ENCODE peak calls at places on chromosome 5, in eight cellular contexts. R is A549; T is K562; E is CD8-positive, alpha-beta memory T cell; N is ascending aorta; L is mammary epithelial cell; C is heart right ventricle; P is left ventricle myocardium inferior. S is an unnamed sample. For H3K9me3, the result is how much of the 10 kb centered on the place peaks cover.

GRCh38 chr5:479566-480319 is 36.8 kb downstream of the EXOC3 start:
- DNase-seq in R (no peak), T (no peak), E (no peak), N (no peak), L (no peak), C (no peak), P (no peak), S (no peak)

GRCh38 chr5:151684690-151685361 is 1.9 kb downstream of the SPARC start:
- DNase-seq in R (no peak), T (peak), E (no peak), N (peak), L (peak), C (peak), P (no peak), S (no peak)

GRCh38 chr5:126376443-126376842 is 46.8 kb upstream of the GRAMD2B start:
- DNase-seq in R (no peak), T (no peak), E (no peak), N (no peak), L (no peak), C (no peak), P (no peak), S (no peak)

GRCh38 chr5:2415678-2416077 is 335.8 kb downstream of the IRX2 start:
- DNase-seq in R (no peak), T (peak), E (no peak), N (no peak), L (no peak), C (no peak), P (no peak), S (no peak)

GRCh38 chr5:72439192-72439591 is 68.0 kb downstream of the ZNF366 start:
- DNase-seq in R (no peak), T (no peak), E (no peak), N (no peak), L (no peak), C (no peak), P (no peak), S (no peak)

GRCh38 chr5:86880785-86881492 is 263.2 kb downstream of the COX7C start:
- DNase-seq in R (peak), T (peak), E (peak), N (no peak), L (peak), C (peak), P (no peak), S (no peak)

GRCh38 chr5:177024559-177024958 is 2.1 kb downstream of the ZNF346 start:
- DNase-seq in R (no peak), T (no peak), E (no peak), N (no peak), L (no peak), C (no peak), P (no peak), S (no peak)

GRCh38 chr5:138647261-138647788 is 72.1 kb upstream of the HSPA9 start:
- DNase-seq in R (no peak), T (no peak), E (no peak), N (no peak), L (no peak), C (no peak), P (no peak), S (no peak)

GRCh38 chr5:175689147-175689991 is 31.5 kb downstream of the HRH2 start:
- DNase-seq in R (no peak), T (no peak), E (no peak), N (peak), L (peak), C (peak), P (peak), S (no peak)

GRCh38 chr5:97452646-97453045 is 269.6 kb upstream of the RIOK2 start:
- DNase-seq in R (no peak), T (no peak), E (no peak), N (no peak), L (no peak), C (no peak), P (no peak), S (no peak)

GRCh38 chr5:105218018-105218417 is 1655.4 kb upstream of the NUDT12 start:
- DNase-seq in R (no peak), T (no peak), E (no peak), N (no peak), L (no peak), C (no peak), P (no peak), S (no peak)

GRCh38 chr5:96146675-96147074 is 185.0 kb upstream of the ELL2 start:
- DNase-seq in R (no peak), T (peak), E (no peak), N (peak), L (peak), C (no peak), P (no peak), S (no peak)

GRCh38 chr5:107512029-107512428 is 158.7 kb downstream of the EFNA5 start:
- DNase-seq in R (no peak), T (no peak), E (no peak), N (no peak), L (no peak), C (no peak), P (no peak), S (no peak)

GRCh38 chr5:32342656-32343055 is 29.9 kb upstream of the MTMR12 start:
- DNase-seq in R (no peak), T (no peak), E (no peak), N (no peak), L (no peak), C (no peak), P (no peak), S (no peak)

GRCh38 chr5:8913522-8913921 is 632.4 kb downstream of the SEMA5A start:
- DNase-seq in R (no peak), T (no peak), E (no peak), N (no peak), L (no peak), C (no peak), P (no peak), S (no peak)

GRCh38 chr5:68555891-68556689 is 340.5 kb downstream of the PIK3R1 start:
- DNase-seq in R (no peak), T (no peak), E (no peak), N (no peak), L (no peak), C (no peak), P (no peak), S (no peak)

GRCh38 chr5:124643306-124643705 is 103.1 kb downstream of the ZNF608 start:
- DNase-seq in R (no peak), T (no peak), E (no peak), N (no peak), L (no peak), C (no peak), P (no peak), S (no peak)

GRCh38 chr5:83551826-83552225 is 80.3 kb downstream of the VCAN start:
- DNase-seq in R (no peak), T (no peak), E (no peak), N (no peak), L (peak), C (no peak), P (no peak), S (no peak)

GRCh38 chr5:37751227-37751626 is 88.6 kb downstream of the GDNF start:
- DNase-seq in R (no peak), T (no peak), E (no peak), N (no peak), L (peak), C (no peak), P (no peak), S (no peak)

GRCh38 chr5:137376127-137376526 is 123.0 kb downstream of the SPOCK1 start:
- DNase-seq in R (no peak), T (no peak), E (no peak), N (no peak), L (no peak), C (peak), P (peak), S (no peak)

GRCh38 chr5:143887901-143888648 is 76.1 kb downstream of the HMHB1 start:
- DNase-seq in R (no peak), T (no peak), E (no peak), N (no peak), L (no peak), C (no peak), P (no peak), S (no peak)

GRCh38 chr5:119269061-119269579 is 86.7 kb upstream of the TNFAIP8 start:
- DNase-seq in R (no peak), T (peak), E (peak), N (peak), L (peak), C (peak), P (peak), S (no peak)

GRCh38 chr5:53027913-53028312 is 38.8 kb downstream of the ITGA2 start:
- DNase-seq in R (no peak), T (no peak), E (no peak), N (no peak), L (peak), C (peak), P (peak), S (no peak)
- H3K9me3 ChIP-seq in R (under half), T (under half), E (under half), N (under half), L (under half), C (under half), P (under half), S (under half)

GRCh38 chr5:179400020-179400419 is 54.8 kb upstream of the ADAMTS2 start:
- DNase-seq in R (no peak), T (no peak), E (no peak), N (no peak), L (no peak), C (no peak), P (no peak), S (no peak)
- H3K9me3 ChIP-seq in R (under half), T (under half), E (under half), N (under half), L (under half), C (under half), P (under half), S (under half)

GRCh38 chr5:179998485-179998884 is 73.1 kb downstream of the RNF130 start:
- DNase-seq in R (no peak), T (no peak), E (no peak), N (no peak), L (no peak), C (no peak), P (no peak), S (no peak)
- H3K9me3 ChIP-seq in R (under half), T (under half), E (under half), N (under half), L (under half), C (under half), P (under half), S (under half)

GRCh38 chr5:141313711-141314110 is 6.9 kb downstream of the TAF7 start:
- DNase-seq in R (no peak), T (no peak), E (no peak), N (no peak), L (no peak), C (no peak), P (no peak), S (no peak)
- H3K9me3 ChIP-seq in R (half or more), T (under half), E (under half), N (half or more), L (under half), C (half or more), P (half or more), S (under half)

GRCh38 chr5:179080724-179081123 is 20.6 kb downstream of the ZNF354C start:
- DNase-seq in R (no peak), T (no peak), E (no peak), N (no peak), L (no peak), C (no peak), P (no peak), S (no peak)
- H3K9me3 ChIP-seq in R (half or more), T (under half), E (half or more), N (half or more), L (half or more), C (half or more), P (half or more), S (under half)